ENCODE peak calls at places on chromosomes 12 and 14, in four cellular contexts. One of them, this sample, is unnamed.

GRCh38 chr12:104534162-104534856 is 77.6 kb downstream of the CHST11 start:
- DNase-seq in glutamatergic neuron: no peak
- DNase-seq in EL: no peak
- DNase-seq in foreskin melanocyte: no peak
- DNase-seq in this sample: no peak

GRCh38 chr14:102279688-102280348 is 25.1 kb downstream of the MOK start:
- DNase-seq in glutamatergic neuron: no peak
- DNase-seq in EL: peak; percentile 99
- DNase-seq in foreskin melanocyte: no peak
- DNase-seq in this sample: no peak

GRCh38 chr12:106192659-106193403 is 54.1 kb upstream of the NUAK1 start:
- DNase-seq in EL: no peak
- DNase-seq in glutamatergic neuron: no peak
- DNase-seq in foreskin melanocyte: no peak
- DNase-seq in this sample: no peak

GRCh38 chr12:14773685-14774073 is 29.6 kb downstream of the WBP11 start:
- DNase-seq in glutamatergic neuron: peak; percentile 29
- DNase-seq in foreskin melanocyte: no peak
- DNase-seq in EL: no peak
- DNase-seq in this sample: no peak

GRCh38 chr12:31618228-31619025 is 27.5 kb upstream of the DENND5B start:
- DNase-seq in foreskin melanocyte: no peak
- DNase-seq in glutamatergic neuron: no peak
- DNase-seq in EL: peak; percentile 21
- DNase-seq in this sample: peak; percentile 48

GRCh38 chr14:29454026-29454693 is 473.5 kb downstream of the PRKD1 start:
- DNase-seq in foreskin melanocyte: no peak
- DNase-seq in glutamatergic neuron: no peak
- DNase-seq in EL: peak; percentile 24
- DNase-seq in this sample: no peak

GRCh38 chr12:109734219-109735000 is 20.8 kb downstream of the FAM222A start:
- DNase-seq in foreskin melanocyte: no peak
- DNase-seq in glutamatergic neuron: peak; percentile 38
- DNase-seq in EL: no peak
- DNase-seq in this sample: no peak

GRCh38 chr12:99996095-99996494 is 11.4 kb upstream of the ANKS1B start:
- DNase-seq in glutamatergic neuron: no peak
- DNase-seq in foreskin melanocyte: no peak
- DNase-seq in EL: no peak
- DNase-seq in this sample: no peak

GRCh38 chr12:6552140-6552551 is 3.7 kb downstream of the IFFO1 start:
- DNase-seq in foreskin melanocyte: no peak
- DNase-seq in glutamatergic neuron: no peak
- DNase-seq in EL: peak; percentile 53
- DNase-seq in this sample: no peak

This sample was measured in endothelial cell of umbilical vein.